ENCODE peak calls at places on chromosomes 11 and 22, in seven cellular contexts. S is cardiac muscle cell, Z is heart right ventricle, D is brain microvascular endothelial cell, G is K562, U is left lung, M is heart left ventricle. X is an unnamed sample.

GRCh38 chr11:114111369-114112042 is 52.0 kb downstream of the ZBTB16 start:
- DNase-seq in D (peak), U (no peak), M (no peak), S (peak), Z (no peak), G (no peak), X (no peak)

GRCh38 chr11:94112182-94112960 is 16.3 kb upstream of the PANX1 start:
- DNase-seq in U (no peak), S (peak), G (no peak), Z (no peak), D (no peak), M (no peak), X (no peak)

GRCh38 chr11:94769897-94770296 is 1.7 kb downstream of the AMOTL1 start:
- DNase-seq in D (no peak), Z (no peak), G (no peak), M (no peak), S (no peak), U (peak), X (no peak)

GRCh38 chr11:46912526-46913150 is 5.7 kb downstream of the LRP4 start:
- DNase-seq in U (peak), G (peak), Z (no peak), S (no peak), D (no peak), M (no peak), X (no peak)

GRCh38 chr11:64299847-64300648 is at the start of gene CATSPERZ:
- DNase-seq in D (no peak), U (no peak), G (no peak), Z (no peak), M (no peak), S (no peak), X (no peak)

GRCh38 chr11:62073061-62073460 is 50.8 kb upstream of the INCENP start:
- DNase-seq in Z (no peak), U (no peak), D (no peak), M (no peak), S (no peak), G (no peak), X (no peak)

GRCh38 chr22:50189184-50189848 is 3.6 kb downstream of the TRABD start:
- DNase-seq in M (peak), U (no peak), Z (no peak), S (no peak), G (peak), D (no peak), X (no peak)

GRCh38 chr11:126817096-126817495 is 183.5 kb downstream of the KIRREL3 start:
- DNase-seq in S (no peak), D (no peak), U (no peak), M (no peak), G (no peak), Z (no peak), X (no peak)

GRCh38 chr11:13183094-13183825 is 94.3 kb upstream of the BMAL1 start:
- DNase-seq in S (peak), D (peak), G (peak), M (no peak), Z (no peak), U (no peak), X (no peak)

GRCh38 chr11:77151804-77152513 is 23.9 kb downstream of the MYO7A start:
- DNase-seq in Z (no peak), S (peak), G (no peak), M (no peak), D (no peak), U (no peak), X (no peak)

GRCh38 chr22:40819741-40820140 is 595 bp upstream of the SLC25A17 start:
- DNase-seq in M (no peak), D (no peak), G (no peak), U (no peak), Z (no peak), S (peak), X (no peak)

GRCh38 chr11:125263268-125263790 is 98.8 kb downstream of the PKNOX2 start:
- DNase-seq in D (peak), Z (peak), U (peak), G (no peak), M (peak), S (peak), X (peak)

GRCh38 chr22:20247010-20247505 is 21.1 kb downstream of the RTN4R start:
- DNase-seq in U (no peak), D (peak), Z (no peak), G (peak), S (no peak), M (peak), X (no peak)

GRCh38 chr11:67345949-67346819 is 7.2 kb downstream of the POLD4 start:
- DNase-seq in G (peak), Z (no peak), U (no peak), M (no peak), D (peak), S (peak), X (peak)

GRCh38 chr11:110349109-110349996 is 52.9 kb upstream of the RDX start:
- DNase-seq in Z (no peak), D (no peak), S (peak), U (no peak), G (no peak), M (no peak), X (no peak)

GRCh38 chr11:70445605-70446004 is 47.3 kb downstream of the CTTN start:
- DNase-seq in Z (no peak), S (no peak), G (no peak), U (no peak), D (no peak), M (no peak), X (no peak)

GRCh38 chr11:117518455-117518854 is 190.8 kb downstream of the CEP164 start:
- DNase-seq in D (no peak), G (no peak), Z (no peak), M (no peak), S (no peak), U (no peak), X (no peak)

GRCh38 chr11:7577883-7578242 is 64.1 kb downstream of the PPFIBP2 start:
- DNase-seq in U (no peak), S (peak), D (peak), G (peak), Z (no peak), M (no peak), X (no peak)

GRCh38 chr22:20228055-20228938 is 39.8 kb downstream of the RTN4R start:
- DNase-seq in U (no peak), D (no peak), M (no peak), G (no peak), S (no peak), Z (no peak), X (no peak)

GRCh38 chr22:19641254-19641982 is 72.9 kb upstream of the SEPTIN5 start:
- DNase-seq in D (no peak), Z (no peak), U (no peak), M (no peak), G (peak), S (peak), X (no peak)

GRCh38 chr11:13924801-13925327 is 37.7 kb upstream of the SPON1 start:
- DNase-seq in M (no peak), Z (no peak), D (no peak), S (peak), G (peak), U (no peak), X (peak)

GRCh38 chr11:30196400-30197206 is 34.2 kb upstream of the FSHB start:
- DNase-seq in M (peak), Z (peak), D (peak), G (peak), S (peak), U (peak), X (peak)

GRCh38 chr11:285894-286220 is 3.1 kb upstream of the PGGHG start:
- DNase-seq in M (no peak), S (no peak), G (no peak), U (no peak), D (no peak), Z (peak), X (no peak)

GRCh38 chr22:17807571-17808410 is 33.5 kb upstream of the BID start:
- DNase-seq in M (peak), Z (peak), U (peak), G (no peak), D (no peak), S (peak), X (no peak)

GRCh38 chr11:87428266-87428665 is 390.5 kb downstream of the TMEM135 start:
- DNase-seq in U (no peak), Z (no peak), S (no peak), G (no peak), M (no peak), D (peak), X (no peak)

GRCh38 chr22:42324566-42324965 is 54.1 kb upstream of the TCF20 start:
- DNase-seq in Z (no peak), M (no peak), S (no peak), G (no peak), D (no peak), U (no peak), X (no peak)

GRCh38 chr11:79076526-79077115 is 364.2 kb downstream of the TENM4 start:
- DNase-seq in G (peak), M (peak), D (peak), U (no peak), Z (no peak), S (peak), X (no peak)

GRCh38 chr22:20440637-20441591 is 3.3 kb upstream of the SCARF2 start:
- DNase-seq in U (peak), G (no peak), D (no peak), M (peak), Z (no peak), S (no peak), X (no peak)

GRCh38 chr11:34345012-34345804 is 12.6 kb downstream of the ABTB2 start:
- DNase-seq in G (no peak), U (no peak), D (peak), S (peak), M (peak), Z (no peak), X (no peak)

GRCh38 chr11:67204837-67205236 is 61.4 kb upstream of the GRK2 start:
- DNase-seq in D (no peak), U (no peak), S (no peak), M (no peak), Z (no peak), G (no peak), X (no peak)

GRCh38 chr11:48055292-48056132 is 75.2 kb downstream of the PTPRJ start:
- DNase-seq in Z (no peak), U (no peak), M (no peak), S (peak), G (peak), D (peak), X (no peak)

GRCh38 chr11:78465169-78465942 is 47.7 kb upstream of the GAB2 start:
- DNase-seq in G (no peak), Z (no peak), D (no peak), U (no peak), M (no peak), S (no peak), X (no peak)

GRCh38 chr11:33452806-33453205 is 195.6 kb downstream of the HIPK3 start:
- DNase-seq in M (no peak), S (peak), G (no peak), D (peak), U (no peak), Z (no peak), X (no peak)

GRCh38 chr22:45227645-45228400 is 12.9 kb downstream of the KIAA0930 start:
- DNase-seq in D (no peak), S (no peak), M (peak), Z (no peak), G (no peak), U (no peak), X (no peak)

GRCh38 chr22:45226681-45227186 is 14.0 kb downstream of the KIAA0930 start:
- DNase-seq in G (no peak), S (peak), D (no peak), M (no peak), U (peak), Z (no peak), X (no peak)

GRCh38 chr22:45224331-45224730 is 16.4 kb downstream of the KIAA0930 start:
- DNase-seq in G (no peak), D (no peak), S (no peak), M (no peak), Z (no peak), U (no peak), X (no peak)

GRCh38 chr22:45224988-45225731 is 15.5 kb downstream of the KIAA0930 start:
- DNase-seq in S (no peak), G (no peak), D (no peak), U (no peak), M (no peak), Z (no peak), X (no peak)

GRCh38 chr22:45225732-45226560 is 14.7 kb downstream of the KIAA0930 start:
- DNase-seq in M (no peak), S (peak), G (no peak), Z (no peak), D (no peak), U (peak), X (peak)
- H3K27ac ChIP-seq in M (no peak), S (no peak), G (no peak), Z (no peak), D (no peak), U (no peak), X (no peak)

GRCh38 chr22:31295413-31295812 is 3.1 kb upstream of the PIK3IP1 start:
- DNase-seq in M (no peak), G (no peak), Z (no peak), S (no peak), U (no peak), D (no peak), X (no peak)
- H3K4me3 ChIP-seq in M (no peak), G (no peak), Z (no peak), S (no peak), U (no peak), D (no peak), X (no peak)

GRCh38 chr11:122167100-122167499 is 51.1 kb upstream of the BLID start:
- DNase-seq in M (no peak), U (no peak), S (peak), Z (no peak), G (no peak), D (no peak), X (no peak)
- TF ChIP-seq CTCF in M (no peak), U (no peak), S (no peak), Z (no peak), G (no peak), D (no peak), X (no peak)

DNA sequence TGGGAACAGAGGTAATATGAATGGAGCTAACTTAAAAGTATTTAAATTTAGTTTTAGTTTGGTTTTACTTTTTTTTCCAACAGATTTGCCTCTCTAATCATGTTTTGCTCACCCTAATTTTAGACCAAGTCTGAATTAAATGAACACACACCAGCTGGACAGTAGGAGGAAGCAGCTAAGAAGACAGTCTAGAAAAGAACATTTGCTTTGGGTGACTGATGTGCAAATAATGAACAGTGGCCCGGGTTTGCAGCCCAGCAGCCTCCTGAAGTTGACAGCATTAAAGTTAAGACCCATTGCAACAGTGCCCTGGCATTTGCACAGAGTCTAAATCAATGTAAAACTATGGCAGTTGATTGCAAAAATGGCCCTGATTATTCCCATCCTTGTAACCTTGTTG is 66.4 kb upstream of the SORL1 start:
- DNase-seq in M (no peak), G (no peak), S (no peak), D (no peak), Z (no peak), U (no peak), X (no peak)
- H3K27ac ChIP-seq in M (no peak), G (no peak), S (no peak), D (no peak), Z (no peak), U (no peak), X (no peak)

DNA sequence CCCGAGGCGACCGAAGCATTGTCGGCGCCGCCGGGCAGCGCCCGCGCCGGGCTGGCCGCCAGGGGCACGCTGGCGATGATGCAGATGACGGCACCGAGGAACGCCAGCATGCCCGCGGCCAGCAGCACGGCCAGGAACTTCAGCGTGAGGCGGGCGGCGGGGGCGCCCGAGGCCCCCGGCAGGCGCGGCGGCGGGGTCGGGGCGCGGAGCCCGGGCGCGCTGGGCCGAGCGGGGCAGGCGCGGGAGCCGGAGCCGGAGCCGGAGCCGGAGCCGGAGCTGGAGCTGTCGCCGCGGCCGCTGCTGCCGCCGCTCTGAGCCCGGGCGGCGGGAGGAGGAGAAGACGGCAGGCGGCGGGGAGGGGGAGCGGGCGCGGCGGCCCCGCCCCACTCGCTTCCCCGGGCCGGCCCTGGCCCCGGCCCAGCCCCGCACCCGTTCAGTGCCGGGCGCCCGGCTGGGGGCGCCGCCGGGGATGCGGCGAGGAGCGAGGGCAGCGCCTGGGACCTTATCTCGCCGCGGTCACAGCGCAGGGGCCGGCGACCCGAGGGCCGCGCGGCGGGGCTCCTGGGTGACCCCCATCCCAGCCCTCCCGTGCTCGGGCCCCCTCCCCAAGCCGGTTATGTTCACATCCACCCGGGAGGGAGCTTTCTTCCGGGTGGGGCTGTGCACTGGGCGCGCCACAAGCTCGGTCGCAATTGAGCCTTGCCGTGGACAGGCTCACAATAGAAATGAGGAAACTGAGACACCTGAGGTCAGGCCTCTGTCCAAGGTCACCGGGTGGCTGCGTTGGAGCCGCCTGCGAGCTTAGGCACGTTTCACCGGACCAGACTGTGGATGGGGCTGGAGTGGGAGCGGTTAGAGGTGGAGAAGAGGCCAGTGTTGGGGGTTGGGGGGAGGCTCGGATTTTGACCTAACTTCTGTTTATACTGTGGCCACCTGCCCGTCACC is at the start of gene NPTXR:
- DNase-seq in D (no peak), S (peak), G (peak), M (peak), Z (no peak), U (no peak), X (no peak)
- H3K4me3 ChIP-seq in D (peak), S (peak), G (peak), M (peak), Z (peak), U (peak), X (peak)

DNA sequence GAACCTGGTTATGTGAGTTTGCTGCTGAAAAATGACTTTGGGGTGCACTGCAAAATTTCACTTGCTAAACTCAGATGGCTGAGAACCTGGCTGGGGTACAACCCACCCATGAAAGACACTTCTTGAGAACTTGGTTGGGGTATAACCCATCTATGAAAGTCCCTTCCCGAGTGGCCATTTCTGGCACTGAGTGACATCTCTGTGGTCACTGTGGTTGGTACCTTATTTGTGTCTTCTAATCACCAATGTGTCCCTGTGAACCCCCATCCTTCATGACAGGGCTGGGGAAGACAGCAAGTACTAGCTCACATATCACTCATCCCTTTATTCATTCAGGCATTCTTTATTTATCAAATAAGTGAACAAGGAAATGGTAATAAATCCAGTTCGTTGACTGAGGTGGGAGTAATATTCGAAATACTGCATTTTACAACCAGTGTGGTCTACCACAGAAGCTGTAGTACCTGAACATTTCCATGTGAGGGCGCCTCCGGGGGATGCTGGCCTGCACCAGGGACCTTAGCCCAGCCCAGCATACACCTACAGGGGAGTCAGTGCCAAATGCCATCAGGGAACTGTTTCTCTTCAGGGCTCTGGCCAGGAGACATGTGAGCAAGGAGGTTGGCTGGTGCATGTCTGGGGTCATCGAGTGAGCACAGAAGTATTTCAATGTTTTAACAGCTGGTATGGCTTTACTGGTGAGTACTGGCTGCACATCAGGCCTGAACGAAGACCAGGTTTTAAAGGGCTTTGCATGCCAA is 122.1 kb downstream of the CSNK2A3 start:
- DNase-seq in S (no peak), D (no peak), Z (no peak), G (peak), U (no peak), M (no peak), X (no peak)
- TF ChIP-seq CTCF in S (peak), D (peak), Z (peak), G (peak), U (no peak), M (peak), X (peak)

DNA sequence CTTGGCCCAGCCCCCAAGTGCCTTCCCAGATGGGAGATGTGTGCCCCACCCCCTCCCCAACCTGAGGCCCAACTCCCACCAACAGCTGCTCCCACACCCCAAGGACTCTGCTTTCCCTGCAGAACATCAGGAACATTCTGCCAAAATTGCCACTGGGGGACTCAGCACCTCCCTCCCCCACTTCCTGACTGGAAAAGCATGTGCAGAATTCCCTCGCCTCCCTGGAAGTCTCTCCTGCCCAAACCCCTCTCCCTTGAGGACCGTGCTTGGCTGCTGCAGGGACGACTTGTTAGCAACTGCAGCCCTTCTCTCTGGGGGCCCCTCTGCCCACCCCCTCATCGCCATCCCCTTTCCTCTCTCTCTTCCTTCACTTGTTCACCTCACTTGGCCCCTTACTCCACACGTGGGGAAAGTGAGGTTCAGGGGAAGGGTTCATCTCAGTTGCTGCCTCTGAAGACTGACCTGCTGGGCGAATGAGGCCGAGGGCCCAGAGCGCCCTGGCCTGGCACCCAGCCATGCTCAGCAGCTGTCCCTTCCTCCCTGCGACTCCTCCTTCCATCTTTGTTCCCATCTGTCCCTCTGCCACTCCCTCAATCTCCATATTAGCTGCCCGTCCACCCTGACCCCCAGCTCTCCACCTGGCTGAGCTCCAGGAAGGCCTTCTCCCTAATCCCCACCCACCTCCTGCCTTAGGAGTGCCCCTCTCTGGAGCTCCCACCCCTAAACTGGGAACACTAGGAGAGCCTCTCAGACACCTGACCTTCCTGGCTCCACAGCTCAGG is 105.1 kb downstream of the CHST1 start:
- DNase-seq in S (peak), Z (peak), G (no peak), M (peak), U (no peak), D (no peak), X (no peak)
- H3K27ac ChIP-seq in S (no peak), Z (no peak), G (no peak), M (no peak), U (no peak), D (no peak), X (no peak)

GRCh38 chr11:6391548-6392134 is 1.4 kb downstream of the SMPD1 start:
- DNase-seq in M (no peak), Z (no peak), G (no peak), D (no peak), U (no peak), S (no peak), X (peak)
- H3K4me3 ChIP-seq in M (no peak), Z (peak), G (no peak), D (peak), U (peak), S (no peak), X (peak)

GRCh38 chr11:86115542-86116385 is 46.9 kb upstream of the PICALM start:
- DNase-seq in G (no peak), S (no peak), U (no peak), D (no peak), Z (no peak), M (no peak), X (no peak)
- TF ChIP-seq CTCF in G (no peak), S (no peak), U (no peak), D (no peak), Z (no peak), M (no peak), X (no peak)

X was measured in tibial artery.